ENCODE peak calls at places on chromosomes 11 and 22, in eight cellular contexts. B, G, N, I, P, E, Z and J are unnamed samples.

GRCh38 chr11:130420478-130421198 is 7.8 kb downstream of the ADAMTS8 start:
- DNase-seq in Z (no peak), B (no peak), G (no peak), I (no peak), P (no peak), N (peak; percentile 75), E (no peak), J (no peak)

GRCh38 chr11:72231396-72232259 is 7.1 kb downstream of the INPPL1 start:
- DNase-seq in I (no peak), E (no peak), Z (peak; percentile 69), P (peak; percentile 77), N (peak; percentile 47), G (no peak), B (no peak), J (no peak)

GRCh38 chr22:48949375-48950149 is 878.1 kb downstream of the BRD1 start:
- DNase-seq in N (peak; percentile 19), G (no peak), B (no peak), E (no peak), I (no peak), Z (no peak), P (no peak), J (no peak)

GRCh38 chr22:41290262-41291221 is 4.6 kb upstream of the RANGAP1 start:
- DNase-seq in N (no peak), P (no peak), E (peak; percentile 69), I (no peak), Z (no peak), G (peak; percentile 72), B (no peak), J (peak; percentile 72)

GRCh38 chr22:27542602-27543001 is 259.0 kb downstream of the MN1 start:
- DNase-seq in N (no peak), E (no peak), B (no peak), P (no peak), Z (no peak), I (no peak), G (no peak), J (no peak)

GRCh38 chr11:48134221-48134922 is 82.2 kb upstream of the OR4B1 start:
- DNase-seq in I (no peak), B (no peak), P (no peak), G (no peak), N (no peak), Z (no peak), E (no peak), J (no peak)

GRCh38 chr11:120778692-120779490 is 245.0 kb upstream of the TBCEL start:
- DNase-seq in B (no peak), P (no peak), Z (no peak), I (no peak), E (no peak), N (no peak), G (no peak), J (no peak)

GRCh38 chr11:121890377-121890776 is 225.6 kb downstream of the BLID start:
- DNase-seq in G (no peak), E (peak; percentile 70), P (no peak), B (no peak), I (peak; percentile 47), N (no peak), Z (no peak), J (no peak)

DNA sequence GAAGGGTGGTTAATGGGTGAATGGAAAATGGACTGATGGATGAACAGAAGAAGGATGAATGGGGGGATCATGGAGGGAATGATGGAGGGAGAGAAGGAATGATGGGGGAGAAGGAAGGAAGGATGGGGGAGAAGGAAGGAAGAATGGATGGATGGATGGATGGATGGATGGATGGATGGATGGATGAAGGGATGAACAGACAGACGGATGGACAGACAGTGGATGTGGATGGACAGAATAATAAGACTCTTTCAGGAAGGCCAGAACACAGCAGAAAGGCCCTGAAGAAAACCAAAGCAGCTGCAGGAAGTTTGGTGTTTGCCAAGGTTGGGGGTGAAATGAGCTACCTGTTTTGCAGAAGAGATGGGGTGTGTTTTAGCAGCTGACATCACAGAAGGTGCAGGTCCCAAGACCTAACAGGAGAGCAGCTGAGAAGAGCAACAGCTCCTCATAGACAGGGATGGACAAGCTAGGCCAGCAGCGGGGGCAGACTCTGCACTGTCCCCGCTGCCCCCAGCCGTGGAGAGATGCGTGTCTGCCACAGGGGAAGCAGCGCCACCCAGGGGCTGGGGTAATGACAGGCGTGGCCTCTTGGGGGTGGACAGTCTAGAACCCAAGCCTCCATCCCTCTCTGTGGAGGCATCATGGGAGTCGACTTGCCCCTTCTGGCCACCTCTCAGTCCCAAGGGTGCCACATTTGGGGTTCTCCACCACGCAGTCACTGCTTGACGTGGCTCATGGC is 17.9 kb downstream of the C1QTNF6 start:
- DNase-seq in Z (no peak), B (no peak), P (peak; percentile 12), G (no peak), I (peak; percentile 41), N (peak; percentile 53), E (no peak), J (no peak)
- H3K27me3 ChIP-seq in Z (peaks cover 6% of the 10 kb centered on the region), B (no peaks in the 10 kb centered on the region), P (no peaks in the 10 kb centered on the region), G (no peaks in the 10 kb centered on the region), I (no peaks in the 10 kb centered on the region), N (no peaks in the 10 kb centered on the region), E (no peaks in the 10 kb centered on the region), J (peaks cover 21% of the 10 kb centered on the region)

DNA sequence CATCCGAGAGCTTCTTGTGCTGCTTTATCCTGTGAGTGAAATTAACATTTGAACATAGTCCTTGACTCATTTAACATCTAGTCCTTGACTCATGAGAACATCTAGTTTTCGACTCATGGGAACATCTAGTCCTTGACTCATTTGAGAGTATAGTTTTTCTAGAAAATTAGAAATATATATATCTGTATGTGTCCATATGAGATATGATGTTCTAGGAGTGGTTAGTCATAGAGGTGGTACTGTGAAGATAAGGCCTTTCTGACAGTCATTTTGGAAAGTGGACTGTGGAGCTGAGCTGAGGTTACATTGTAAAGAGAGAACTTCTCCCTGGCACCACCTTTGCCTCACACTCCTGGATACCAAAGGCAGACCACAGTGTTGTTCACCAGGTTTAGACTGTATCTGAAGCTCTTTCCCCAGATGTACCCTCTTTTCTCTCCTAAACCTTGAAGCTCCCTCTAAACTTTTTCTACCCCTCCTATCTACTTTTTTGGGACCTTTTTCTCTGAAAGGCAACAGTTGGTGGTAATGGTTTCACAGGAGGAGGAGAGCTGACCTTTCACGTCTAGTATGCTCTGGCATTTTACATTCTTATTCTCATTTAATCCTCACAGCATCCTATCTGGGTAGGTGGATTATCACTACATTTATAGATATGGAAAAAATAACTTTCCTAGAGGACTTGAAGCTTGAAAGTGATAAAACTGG is 67.2 kb downstream of the PPP2R1B start:
- DNase-seq in I (no peak), N (no peak), E (peak; percentile 25), Z (no peak), G (no peak), P (no peak), B (no peak), J (no peak)
- H3K4me3 ChIP-seq in I (no peak overlapping the region), N (no peak overlapping the region), E (no peak overlapping the region), Z (no peak overlapping the region), G (no peak overlapping the region), P (no peak overlapping the region), B (no peak overlapping the region), J (no peak overlapping the region)

DNA sequence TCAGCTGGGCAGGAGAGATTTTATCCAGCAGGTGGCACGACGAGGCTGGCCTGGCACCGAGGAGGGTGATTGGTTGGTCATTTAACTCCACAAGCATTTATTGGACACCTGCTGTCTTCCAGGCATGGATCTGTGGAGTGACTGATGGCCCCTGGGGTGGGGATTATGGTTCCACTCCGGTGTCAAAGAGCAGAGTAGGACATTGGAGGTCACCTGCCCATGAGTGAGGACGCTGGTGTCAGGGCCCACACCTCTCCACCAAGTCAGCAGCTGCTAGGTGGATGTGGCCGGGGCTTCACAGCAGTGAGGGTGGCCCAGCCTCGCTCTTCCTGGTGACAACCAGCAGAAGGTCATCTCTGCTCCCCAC is 428.5 kb downstream of the TBC1D22A start:
- DNase-seq in Z (no peak), P (no peak), G (no peak), E (no peak), B (no peak), I (no peak), N (peak; percentile 46), J (no peak)
- H3K9me3 ChIP-seq in Z (peaks cover 10% of the 10 kb centered on the region), P (no peaks in the 10 kb centered on the region), G (no peaks in the 10 kb centered on the region), E (peaks cover 10% of the 10 kb centered on the region), B (peaks cover 23% of the 10 kb centered on the region), I (no peaks in the 10 kb centered on the region), N (no peaks in the 10 kb centered on the region), J (peaks cover 2% of the 10 kb centered on the region)

GRCh38 chr22:37330200-37331033 is 48.1 kb downstream of the CYTH4 start:
- DNase-seq in Z (no peak), E (no peak), B (peak; percentile 91), P (no peak), I (no peak), G (no peak), N (no peak), J (peak; percentile 89)

GRCh38 chr22:37331034-37331428 is 48.7 kb downstream of the CYTH4 start:
- DNase-seq in E (peak; percentile 48), Z (no peak), G (no peak), B (no peak), N (no peak), I (no peak), P (no peak), J (peak; percentile 32)

GRCh38 chr22:37333724-37334460 is 51.6 kb downstream of the CYTH4 start:
- DNase-seq in G (no peak), N (no peak), B (no peak), I (no peak), Z (no peak), E (no peak), P (no peak), J (no peak)

GRCh38 chr22:37329239-37330140 is 47.2 kb downstream of the CYTH4 start:
- DNase-seq in B (no peak), P (no peak), E (no peak), G (no peak), Z (no peak), N (no peak), I (no peak), J (no peak)

GRCh38 chr22:37331811-37332536 is 49.7 kb downstream of the CYTH4 start:
- DNase-seq in I (no peak), P (no peak), B (no peak), E (no peak), Z (no peak), G (no peak), N (no peak), J (no peak)
- H3K27me3 ChIP-seq in I (no peaks in the 10 kb centered on the region), P (peaks cover 67% of the 10 kb centered on the region), B (peaks cover 3% of the 10 kb centered on the region), E (peaks cover 48% of the 10 kb centered on the region), Z (peaks cover 97% of the 10 kb centered on the region), G (no peaks in the 10 kb centered on the region), N (peaks cover 68% of the 10 kb centered on the region), J (peaks cover 3% of the 10 kb centered on the region)

DNA sequence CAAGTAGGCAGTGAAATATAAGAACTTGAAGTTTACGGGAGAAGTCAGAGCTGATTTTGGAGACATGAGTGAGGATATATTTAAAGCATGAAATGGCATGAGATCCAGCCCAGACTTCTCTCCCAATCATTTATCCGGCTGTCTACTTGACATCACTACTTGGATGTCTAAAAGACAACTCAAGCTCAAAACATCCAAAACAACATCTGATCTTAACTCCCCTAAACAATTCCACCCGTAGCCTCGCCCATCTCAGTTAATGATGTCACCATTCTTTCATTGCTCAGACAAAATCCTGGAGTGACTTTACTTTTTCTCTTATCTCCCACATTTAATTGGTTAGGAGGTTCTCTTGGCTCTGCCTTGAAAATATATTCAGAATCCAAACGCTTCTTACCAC is 44.5 kb downstream of the WEE1 start:
- DNase-seq in N (no peak), E (peak; percentile 93), Z (no peak), B (no peak), P (no peak), I (no peak), G (no peak), J (no peak)
- H3K4me3 ChIP-seq in N (no peak overlapping the region), E (peak overlapping the region; percentile 36), Z (no peak overlapping the region), B (no peak overlapping the region), P (no peak overlapping the region), I (no peak overlapping the region), G (no peak overlapping the region), J (no peak overlapping the region)